ENCODE peak calls at places on chromosomes 12 and 14, in nine cellular contexts. One of them, this sample, is unnamed.

GRCh38 chr12:49868952-49869815 is 26.3 kb upstream of the BCDIN3D start:
- DNase-seq in GM23338: no peak
- DNase-seq in HCT116: no peak
- DNase-seq in neural progenitor cell: no peak
- DNase-seq in PC-3: no peak
- DNase-seq in OCI-LY7: no peak
- DNase-seq in hepatocyte: peak
- DNase-seq in SK-N-SH: peak
- DNase-seq in MM.1S: no peak
- DNase-seq in this sample: peak

GRCh38 chr14:105187935-105188524 is 6.9 kb upstream of the NUDT14 start:
- DNase-seq in GM23338: no peak
- DNase-seq in HCT116: no peak
- DNase-seq in neural progenitor cell: no peak
- DNase-seq in PC-3: peak
- DNase-seq in OCI-LY7: no peak
- DNase-seq in hepatocyte: no peak
- DNase-seq in SK-N-SH: no peak
- DNase-seq in MM.1S: no peak
- DNase-seq in this sample: no peak

GRCh38 chr12:28563926-28564325 is 373.7 kb downstream of the CCDC91 start:
- DNase-seq in GM23338: no peak
- DNase-seq in HCT116: no peak
- DNase-seq in neural progenitor cell: no peak
- DNase-seq in PC-3: no peak
- DNase-seq in OCI-LY7: no peak
- DNase-seq in hepatocyte: no peak
- DNase-seq in SK-N-SH: no peak
- DNase-seq in MM.1S: no peak
- DNase-seq in this sample: peak

GRCh38 chr14:77140937-77141591 is 527 bp downstream of the ZDHHC22 start:
- DNase-seq in GM23338: peak
- DNase-seq in HCT116: no peak
- DNase-seq in neural progenitor cell: peak
- DNase-seq in PC-3: peak
- DNase-seq in OCI-LY7: no peak
- DNase-seq in hepatocyte: peak
- DNase-seq in SK-N-SH: peak
- DNase-seq in MM.1S: no peak
- DNase-seq in this sample: peak

GRCh38 chr14:77580964-77581505 is 35.4 kb downstream of the SPTLC2 start:
- DNase-seq in GM23338: no peak
- DNase-seq in HCT116: no peak
- DNase-seq in neural progenitor cell: no peak
- DNase-seq in PC-3: peak
- DNase-seq in OCI-LY7: no peak
- DNase-seq in hepatocyte: peak
- DNase-seq in SK-N-SH: peak
- DNase-seq in MM.1S: peak
- DNase-seq in this sample: peak

GRCh38 chr12:1691123-1692007 is 495 bp downstream of the ADIPOR2 start:
- DNase-seq in GM23338: peak
- DNase-seq in HCT116: no peak
- DNase-seq in neural progenitor cell: peak
- DNase-seq in PC-3: peak
- DNase-seq in OCI-LY7: peak
- DNase-seq in hepatocyte: peak
- DNase-seq in SK-N-SH: no peak
- DNase-seq in MM.1S: peak
- DNase-seq in this sample: peak

GRCh38 chr12:86456241-86456640 is 200.1 kb upstream of the MGAT4C start:
- DNase-seq in GM23338: no peak
- DNase-seq in HCT116: no peak
- DNase-seq in neural progenitor cell: no peak
- DNase-seq in PC-3: peak
- DNase-seq in OCI-LY7: no peak
- DNase-seq in hepatocyte: no peak
- DNase-seq in SK-N-SH: no peak
- DNase-seq in MM.1S: no peak
- DNase-seq in this sample: no peak

GRCh38 chr14:101708853-101709532 is 52.5 kb upstream of the PPP2R5C start:
- DNase-seq in GM23338: no peak
- DNase-seq in HCT116: no peak
- DNase-seq in neural progenitor cell: no peak
- DNase-seq in PC-3: no peak
- DNase-seq in OCI-LY7: no peak
- DNase-seq in hepatocyte: no peak
- DNase-seq in SK-N-SH: no peak
- DNase-seq in MM.1S: no peak
- DNase-seq in this sample: no peak

GRCh38 chr14:77059276-77059934 is 30.9 kb upstream of the IRF2BPL start:
- DNase-seq in GM23338: peak
- DNase-seq in HCT116: peak
- DNase-seq in neural progenitor cell: peak
- DNase-seq in PC-3: peak
- DNase-seq in OCI-LY7: no peak
- DNase-seq in hepatocyte: peak
- DNase-seq in SK-N-SH: no peak
- DNase-seq in MM.1S: no peak
- DNase-seq in this sample: peak

GRCh38 chr14:92473261-92473946 is 40.2 kb upstream of the RIN3 start:
- DNase-seq in GM23338: no peak
- DNase-seq in HCT116: no peak
- DNase-seq in neural progenitor cell: no peak
- DNase-seq in PC-3: no peak
- DNase-seq in OCI-LY7: no peak
- DNase-seq in hepatocyte: no peak
- DNase-seq in SK-N-SH: no peak
- DNase-seq in MM.1S: no peak
- DNase-seq in this sample: peak

GRCh38 chr12:68612245-68612644 is 1.5 kb downstream of the RAP1B start:
- DNase-seq in GM23338: no peak
- DNase-seq in HCT116: no peak
- DNase-seq in neural progenitor cell: no peak
- DNase-seq in PC-3: peak
- DNase-seq in OCI-LY7: no peak
- DNase-seq in hepatocyte: peak
- DNase-seq in SK-N-SH: no peak
- DNase-seq in MM.1S: no peak
- DNase-seq in this sample: peak

GRCh38 chr14:52399886-52400599 is 85.9 kb downstream of the PTGER2 start:
- DNase-seq in GM23338: peak
- DNase-seq in HCT116: peak
- DNase-seq in neural progenitor cell: peak
- DNase-seq in PC-3: peak
- DNase-seq in OCI-LY7: no peak
- DNase-seq in hepatocyte: peak
- DNase-seq in SK-N-SH: no peak
- DNase-seq in MM.1S: no peak
- DNase-seq in this sample: peak

GRCh38 chr12:11836282-11836963 is 186.9 kb downstream of the ETV6 start:
- DNase-seq in GM23338: no peak
- DNase-seq in HCT116: no peak
- DNase-seq in neural progenitor cell: no peak
- DNase-seq in PC-3: no peak
- DNase-seq in OCI-LY7: peak
- DNase-seq in hepatocyte: no peak
- DNase-seq in SK-N-SH: no peak
- DNase-seq in MM.1S: peak
- DNase-seq in this sample: no peak

DNA sequence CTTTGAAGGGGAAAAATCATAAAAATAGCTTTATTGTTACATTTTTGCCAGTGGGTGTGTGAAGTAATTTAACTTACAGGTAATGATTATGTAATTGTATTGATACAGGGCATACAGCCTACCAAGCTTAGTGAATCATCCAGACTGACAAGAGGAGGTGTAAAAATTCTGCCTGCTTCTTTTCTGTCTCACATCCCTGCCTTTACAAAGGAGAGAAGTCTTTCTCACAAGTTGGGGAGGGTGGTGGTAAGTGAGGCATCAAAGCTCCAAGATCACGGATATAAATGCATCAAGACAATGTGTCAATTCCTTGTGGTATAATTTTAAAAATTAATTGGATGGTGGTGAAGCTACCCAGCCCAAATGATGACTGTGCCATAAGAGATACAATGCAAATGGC is 39.0 kb upstream of the G2E3 start:
- DNase-seq in GM23338: no peak
- DNase-seq in HCT116: no peak
- DNase-seq in neural progenitor cell: no peak
- DNase-seq in PC-3: no peak
- DNase-seq in OCI-LY7: no peak
- DNase-seq in hepatocyte: no peak
- DNase-seq in SK-N-SH: no peak
- DNase-seq in MM.1S: no peak
- DNase-seq in this sample: no peak
- TF ChIP-seq EZH2phosphoT487 in GM23338: no peak
- TF ChIP-seq EZH2phosphoT487 in HCT116: no peak
- TF ChIP-seq EZH2phosphoT487 in neural progenitor cell: no peak
- TF ChIP-seq EZH2phosphoT487 in PC-3: no peak
- TF ChIP-seq EZH2phosphoT487 in OCI-LY7: no peak
- TF ChIP-seq EZH2phosphoT487 in hepatocyte: no peak
- TF ChIP-seq EZH2phosphoT487 in SK-N-SH: no peak
- TF ChIP-seq EZH2phosphoT487 in MM.1S: no peak
- TF ChIP-seq EZH2phosphoT487 in this sample: no peak

GRCh38 chr14:32256606-32257005 is 53.5 kb upstream of the RNU6-8 start:
- DNase-seq in GM23338: no peak
- DNase-seq in HCT116: no peak
- DNase-seq in neural progenitor cell: no peak
- DNase-seq in PC-3: peak
- DNase-seq in OCI-LY7: no peak
- DNase-seq in hepatocyte: no peak
- DNase-seq in SK-N-SH: no peak
- DNase-seq in MM.1S: no peak
- DNase-seq in this sample: peak
- TF ChIP-seq EZH2phosphoT487 in GM23338: no peak
- TF ChIP-seq EZH2phosphoT487 in HCT116: no peak
- TF ChIP-seq EZH2phosphoT487 in neural progenitor cell: no peak
- TF ChIP-seq EZH2phosphoT487 in PC-3: no peak
- TF ChIP-seq EZH2phosphoT487 in OCI-LY7: no peak
- TF ChIP-seq EZH2phosphoT487 in hepatocyte: no peak
- TF ChIP-seq EZH2phosphoT487 in SK-N-SH: no peak
- TF ChIP-seq EZH2phosphoT487 in MM.1S: no peak
- TF ChIP-seq EZH2phosphoT487 in this sample: no peak

GRCh38 chr14:102938191-102938590 is 15.7 kb downstream of the AMN start:
- DNase-seq in GM23338: no peak
- DNase-seq in HCT116: no peak
- DNase-seq in neural progenitor cell: no peak
- DNase-seq in PC-3: no peak
- DNase-seq in OCI-LY7: no peak
- DNase-seq in hepatocyte: no peak
- DNase-seq in SK-N-SH: no peak
- DNase-seq in MM.1S: no peak
- DNase-seq in this sample: no peak
- TF ChIP-seq EZH2phosphoT487 in GM23338: no peak
- TF ChIP-seq EZH2phosphoT487 in HCT116: no peak
- TF ChIP-seq EZH2phosphoT487 in neural progenitor cell: no peak
- TF ChIP-seq EZH2phosphoT487 in PC-3: no peak
- TF ChIP-seq EZH2phosphoT487 in OCI-LY7: no peak
- TF ChIP-seq EZH2phosphoT487 in hepatocyte: no peak
- TF ChIP-seq EZH2phosphoT487 in SK-N-SH: no peak
- TF ChIP-seq EZH2phosphoT487 in MM.1S: no peak
- TF ChIP-seq EZH2phosphoT487 in this sample: no peak

GRCh38 chr12:25960176-25960575 is 1.7 kb downstream of the RASSF8 start:
- DNase-seq in GM23338: peak
- DNase-seq in HCT116: no peak
- DNase-seq in neural progenitor cell: peak
- DNase-seq in PC-3: peak
- DNase-seq in OCI-LY7: no peak
- DNase-seq in hepatocyte: peak
- DNase-seq in SK-N-SH: peak
- DNase-seq in MM.1S: peak
- DNase-seq in this sample: peak
- TF ChIP-seq EZH2phosphoT487 in GM23338: no peak
- TF ChIP-seq EZH2phosphoT487 in HCT116: no peak
- TF ChIP-seq EZH2phosphoT487 in neural progenitor cell: no peak
- TF ChIP-seq EZH2phosphoT487 in PC-3: no peak
- TF ChIP-seq EZH2phosphoT487 in OCI-LY7: no peak
- TF ChIP-seq EZH2phosphoT487 in hepatocyte: no peak
- TF ChIP-seq EZH2phosphoT487 in SK-N-SH: no peak
- TF ChIP-seq EZH2phosphoT487 in MM.1S: no peak
- TF ChIP-seq EZH2phosphoT487 in this sample: no peak

DNA sequence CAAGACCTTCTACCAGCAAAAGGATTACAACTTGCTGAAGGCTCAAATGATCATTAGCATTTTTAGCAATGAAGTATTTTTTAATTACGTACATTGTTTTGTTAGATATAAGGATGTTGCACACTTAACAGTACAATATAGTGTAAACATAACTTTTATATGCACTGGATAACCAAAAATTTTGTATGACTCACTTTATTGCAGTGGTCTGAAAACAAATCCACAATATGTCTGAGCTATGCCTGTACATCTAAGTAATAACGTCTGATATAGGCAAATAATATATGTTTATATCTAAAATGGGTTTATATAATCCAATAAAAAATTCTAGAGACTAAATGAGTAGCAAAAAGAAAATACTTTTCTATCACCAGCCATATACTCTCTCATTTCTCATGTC is 10.6 kb downstream of the ANKS1B start:
- DNase-seq in GM23338: no peak
- DNase-seq in HCT116: no peak
- DNase-seq in neural progenitor cell: no peak
- DNase-seq in PC-3: no peak
- DNase-seq in OCI-LY7: no peak
- DNase-seq in hepatocyte: no peak
- DNase-seq in SK-N-SH: no peak
- DNase-seq in MM.1S: no peak
- DNase-seq in this sample: no peak
- TF ChIP-seq EZH2phosphoT487 in GM23338: no peak
- TF ChIP-seq EZH2phosphoT487 in HCT116: no peak
- TF ChIP-seq EZH2phosphoT487 in neural progenitor cell: no peak
- TF ChIP-seq EZH2phosphoT487 in PC-3: no peak
- TF ChIP-seq EZH2phosphoT487 in OCI-LY7: no peak
- TF ChIP-seq EZH2phosphoT487 in hepatocyte: no peak
- TF ChIP-seq EZH2phosphoT487 in SK-N-SH: no peak
- TF ChIP-seq EZH2phosphoT487 in MM.1S: no peak
- TF ChIP-seq EZH2phosphoT487 in this sample: no peak

DNA sequence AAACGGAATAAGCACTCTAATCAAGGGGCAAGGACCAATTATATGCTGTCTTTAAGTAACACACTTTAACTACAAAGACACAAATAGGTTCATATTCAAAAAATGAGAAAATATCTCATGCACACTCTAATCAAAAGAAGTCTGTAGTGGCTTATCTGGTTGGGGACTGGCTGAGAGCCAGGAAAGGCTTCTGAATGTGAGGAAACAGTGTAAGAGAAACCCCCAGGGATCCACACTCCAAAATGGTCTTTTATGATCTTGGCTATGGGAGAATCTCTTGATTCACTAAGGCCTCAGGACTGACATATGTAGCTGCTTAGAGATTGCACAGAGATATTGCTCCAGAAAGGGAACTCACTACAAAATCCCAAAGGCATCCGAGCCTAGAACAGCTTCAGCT is 10.3 kb downstream of the CTSG start:
- DNase-seq in GM23338: no peak
- DNase-seq in HCT116: no peak
- DNase-seq in neural progenitor cell: no peak
- DNase-seq in PC-3: no peak
- DNase-seq in OCI-LY7: no peak
- DNase-seq in hepatocyte: no peak
- DNase-seq in SK-N-SH: no peak
- DNase-seq in MM.1S: no peak
- DNase-seq in this sample: no peak
- TF ChIP-seq EZH2phosphoT487 in GM23338: no peak
- TF ChIP-seq EZH2phosphoT487 in HCT116: no peak
- TF ChIP-seq EZH2phosphoT487 in neural progenitor cell: no peak
- TF ChIP-seq EZH2phosphoT487 in PC-3: no peak
- TF ChIP-seq EZH2phosphoT487 in OCI-LY7: no peak
- TF ChIP-seq EZH2phosphoT487 in hepatocyte: no peak
- TF ChIP-seq EZH2phosphoT487 in SK-N-SH: no peak
- TF ChIP-seq EZH2phosphoT487 in MM.1S: no peak
- TF ChIP-seq EZH2phosphoT487 in this sample: no peak

GRCh38 chr14:63689132-63689531 is 38.7 kb downstream of the SGPP1 start:
- DNase-seq in GM23338: no peak
- DNase-seq in HCT116: no peak
- DNase-seq in neural progenitor cell: no peak
- DNase-seq in PC-3: peak
- DNase-seq in OCI-LY7: no peak
- DNase-seq in hepatocyte: no peak
- DNase-seq in SK-N-SH: no peak
- DNase-seq in MM.1S: no peak
- DNase-seq in this sample: no peak
- TF ChIP-seq EZH2phosphoT487 in GM23338: no peak
- TF ChIP-seq EZH2phosphoT487 in HCT116: no peak
- TF ChIP-seq EZH2phosphoT487 in neural progenitor cell: no peak
- TF ChIP-seq EZH2phosphoT487 in PC-3: no peak
- TF ChIP-seq EZH2phosphoT487 in OCI-LY7: no peak
- TF ChIP-seq EZH2phosphoT487 in hepatocyte: no peak
- TF ChIP-seq EZH2phosphoT487 in SK-N-SH: no peak
- TF ChIP-seq EZH2phosphoT487 in MM.1S: no peak
- TF ChIP-seq EZH2phosphoT487 in this sample: no peak